ENCODE peak calls at places on chromosome 9, in ten cellular contexts. X is aorta; T is GM10248; A is activated naive CD4-positive, alpha-beta T cell; J is body of pancreas; Z is RCC 7860; Y is lower lobe of right lung; U is activated T-helper 1 cell treated with Interleukin-2 at 50 U/mL for 16 hours; C is PC-9; P is glutamatergic neuron. R is an unnamed sample.

GRCh38 chr9:113857875-113858274 is 18.2 kb upstream of the ZNF618 start:
- DNase-seq in X (peak), Z (no peak), A (no peak), J (no peak), U (no peak), P (no peak), T (no peak), Y (peak), C (no peak), R (no peak)

GRCh38 chr9:76571288-76572204 is 112.6 kb downstream of the GCNT1 start:
- DNase-seq in X (no peak), T (peak), Z (no peak), A (no peak), U (no peak), J (no peak), Y (peak), P (no peak), C (peak), R (no peak)

GRCh38 chr9:81915801-81916505 is 12.3 kb upstream of the SPATA31D4 start:
- DNase-seq in Y (no peak), Z (peak), T (no peak), U (no peak), P (no peak), C (peak), A (no peak), X (no peak), J (no peak), R (no peak)

GRCh38 chr9:19102181-19102630 is 498 bp downstream of the HAUS6 start:
- DNase-seq in U (peak), T (peak), P (peak), A (peak), Z (peak), X (no peak), J (peak), Y (peak), C (no peak), R (peak)

GRCh38 chr9:111484564-111484878 is 338 bp upstream of the ECPAS start:
- DNase-seq in T (no peak), Y (no peak), C (no peak), J (no peak), X (no peak), U (no peak), P (no peak), Z (no peak), A (no peak), R (no peak)

GRCh38 chr9:135780086-135780485 is 78.1 kb downstream of the KCNT1 start:
- DNase-seq in Z (no peak), X (no peak), C (no peak), A (no peak), U (no peak), P (no peak), J (no peak), Y (no peak), T (no peak), R (no peak)

GRCh38 chr9:134328841-134329575 is 2.8 kb downstream of the RXRA start:
- DNase-seq in C (peak), T (no peak), X (peak), P (no peak), J (peak), Z (no peak), A (no peak), U (no peak), Y (peak), R (no peak)

GRCh38 chr9:120348951-120349429 is 231.0 kb downstream of the CDK5RAP2 start:
- DNase-seq in T (peak), Y (no peak), X (no peak), Z (peak), P (peak), A (no peak), J (peak), C (peak), U (no peak), R (no peak)

GRCh38 chr9:94772654-94773303 is 46.3 kb downstream of the AOPEP start:
- DNase-seq in X (peak), J (no peak), C (no peak), A (no peak), U (no peak), Z (no peak), Y (no peak), P (no peak), T (no peak), R (no peak)

GRCh38 chr9:90964101-90965020 is 162.7 kb downstream of the SYK start:
- DNase-seq in P (no peak), U (no peak), C (peak), T (peak), X (peak), Y (peak), J (peak), Z (no peak), A (no peak), R (no peak)

GRCh38 chr9:10613413-10613812 is 611 bp upstream of the PTPRD start:
- DNase-seq in T (no peak), Z (no peak), A (no peak), P (no peak), J (no peak), X (no peak), C (no peak), U (no peak), Y (no peak), R (no peak)

GRCh38 chr9:120481842-120482241 is 98.1 kb downstream of the CDK5RAP2 start:
- DNase-seq in A (no peak), Z (no peak), Y (no peak), U (no peak), T (no peak), P (no peak), C (no peak), X (no peak), J (no peak), R (no peak)

GRCh38 chr9:104287255-104287872 is 193.3 kb downstream of the SMC2 start:
- DNase-seq in P (no peak), Y (no peak), U (no peak), C (no peak), Z (no peak), T (no peak), J (no peak), X (no peak), A (no peak), R (no peak)

GRCh38 chr9:84397151-84397728 is 56.7 kb upstream of the SLC28A3 start:
- DNase-seq in Y (no peak), C (peak), U (peak), T (peak), P (peak), Z (peak), X (peak), J (peak), A (peak), R (no peak)

GRCh38 chr9:134401391-134401790 is 75.1 kb downstream of the RXRA start:
- DNase-seq in P (no peak), Z (no peak), A (no peak), U (no peak), X (no peak), C (no peak), Y (no peak), T (no peak), J (no peak), R (no peak)